ENCODE peak calls at places on chromosomes 12 and 14, in eight cellular contexts. H is A549, S is foreskin fibroblast, Q is thoracic aorta, C is lower leg skin, M is OCI-LY7, B is pancreas, F is fibroblast of lung. W is an unnamed sample.

GRCh38 chr12:92134638-92135274 is 10.9 kb downstream of the BTG1 start:
- DNase-seq in S (peak; percentile 91), B (no peak), F (peak; percentile 86), Q (no peak), H (no peak), M (no peak), C (no peak), W (peak; percentile 82)

GRCh38 chr12:92625639-92626310 is 77.0 kb upstream of the PLEKHG7 start:
- DNase-seq in H (no peak), M (no peak), Q (no peak), F (no peak), C (no peak), S (no peak), B (no peak), W (no peak)

GRCh38 chr14:62017651-62018230 is 255.5 kb downstream of the SNAPC1 start:
- DNase-seq in M (no peak), B (no peak), C (no peak), H (no peak), S (no peak), Q (no peak), F (no peak), W (peak; percentile 31)

GRCh38 chr14:79598339-79598738 is 613.0 kb downstream of the DIO2 start:
- DNase-seq in B (no peak), C (no peak), S (peak; percentile 67), H (no peak), Q (no peak), M (no peak), F (peak; percentile 75), W (no peak)

GRCh38 chr14:50955373-50956043 is 11.2 kb upstream of the PYGL start:
- DNase-seq in Q (peak; percentile 63), S (peak; percentile 93), H (peak; percentile 98), B (no peak), M (peak; percentile 25), C (peak; percentile 81), F (peak; percentile 85), W (peak; percentile 100)

GRCh38 chr12:109140560-109140959 is 24.2 kb downstream of the ACACB start:
- DNase-seq in F (no peak), M (no peak), H (no peak), C (no peak), Q (no peak), B (peak; percentile 72), S (no peak), W (no peak)

GRCh38 chr12:122394626-122395194 is 27.8 kb downstream of the CLIP1 start:
- DNase-seq in H (no peak), C (peak; percentile 33), M (no peak), F (peak; percentile 26), Q (no peak), S (peak; percentile 27), B (no peak), W (no peak)

GRCh38 chr12:104055686-104056388 is 5.8 kb upstream of the GLT8D2 start:
- DNase-seq in S (peak; percentile 73), Q (no peak), H (no peak), C (no peak), F (peak; percentile 54), M (no peak), B (peak; percentile 92), W (no peak)

GRCh38 chr12:67982165-67982563 is 7.1 kb upstream of the IFNG-AS1 start:
- DNase-seq in M (no peak), S (peak; percentile 77), F (no peak), H (no peak), B (no peak), C (no peak), Q (no peak), W (no peak)

GRCh38 chr12:4269279-4269991 is 4.1 kb upstream of the CCND2 start:
- DNase-seq in Q (peak; percentile 64), B (peak; percentile 85), F (peak; percentile 71), S (peak; percentile 86), M (peak; percentile 63), H (no peak), C (peak; percentile 72), W (peak; percentile 72)

GRCh38 chr12:53045646-53046045 is 4.2 kb upstream of the TNS2 start:
- DNase-seq in H (no peak), M (no peak), B (peak; percentile 51), S (peak; percentile 7), Q (no peak), F (no peak), C (no peak), W (no peak)
- H3K4me3 ChIP-seq in H (no peak overlapping the region), M (no peak overlapping the region), B (peak overlapping the region; percentile 29), S (peak overlapping the region; percentile 96), Q (peak overlapping the region; percentile 89), F (peak overlapping the region; percentile 83), C (no peak overlapping the region), W (no peak overlapping the region)

GRCh38 chr14:71267691-71268090 is 360.4 kb downstream of the PCNX1 start:
- DNase-seq in M (no peak), C (no peak), H (no peak), S (peak; percentile 18), F (peak; percentile 37), Q (no peak), B (no peak), W (no peak)
- H3K4me3 ChIP-seq in M (no peak overlapping the region), C (no peak overlapping the region), H (no peak overlapping the region), S (peak overlapping the region; percentile 18), F (no peak overlapping the region), Q (peak overlapping the region; percentile 53), B (no peak overlapping the region), W (no peak overlapping the region)

GRCh38 chr12:64451687-64452558 is at the start of gene TBK1:
- DNase-seq in B (peak; percentile 87), H (peak; percentile 93), Q (peak; percentile 45), M (peak; percentile 90), F (peak; percentile 86), S (peak; percentile 95), C (peak; percentile 82), W (peak; percentile 79)

GRCh38 chr12:64450711-64451486 is 1.0 kb upstream of the TBK1 start:
- DNase-seq in H (no peak), C (no peak), Q (no peak), F (peak; percentile 19), B (no peak), M (peak; percentile 44), S (peak; percentile 57), W (peak; percentile 13)

GRCh38 chr12:64452559-64453329 is 824 bp downstream of the TBK1 start:
- DNase-seq in C (peak; percentile 37), H (peak; percentile 72), M (peak; percentile 15), S (peak; percentile 80), Q (no peak), F (peak; percentile 90), B (no peak), W (peak; percentile 96)

GRCh38 chr12:64446295-64446694 is 5.6 kb upstream of the TBK1 start:
- DNase-seq in M (no peak), F (no peak), Q (no peak), C (no peak), S (no peak), H (no peak), B (no peak), W (no peak)

GRCh38 chr12:64450057-64450640 is 1.8 kb upstream of the TBK1 start:
- DNase-seq in C (no peak), F (no peak), S (no peak), M (no peak), B (no peak), Q (no peak), H (no peak), W (no peak)
- H3K4me3 ChIP-seq in C (no peak overlapping the region), F (no peak overlapping the region), S (no peak overlapping the region), M (no peak overlapping the region), B (no peak overlapping the region), Q (no peak overlapping the region), H (no peak overlapping the region), W (no peak overlapping the region)

DNA sequence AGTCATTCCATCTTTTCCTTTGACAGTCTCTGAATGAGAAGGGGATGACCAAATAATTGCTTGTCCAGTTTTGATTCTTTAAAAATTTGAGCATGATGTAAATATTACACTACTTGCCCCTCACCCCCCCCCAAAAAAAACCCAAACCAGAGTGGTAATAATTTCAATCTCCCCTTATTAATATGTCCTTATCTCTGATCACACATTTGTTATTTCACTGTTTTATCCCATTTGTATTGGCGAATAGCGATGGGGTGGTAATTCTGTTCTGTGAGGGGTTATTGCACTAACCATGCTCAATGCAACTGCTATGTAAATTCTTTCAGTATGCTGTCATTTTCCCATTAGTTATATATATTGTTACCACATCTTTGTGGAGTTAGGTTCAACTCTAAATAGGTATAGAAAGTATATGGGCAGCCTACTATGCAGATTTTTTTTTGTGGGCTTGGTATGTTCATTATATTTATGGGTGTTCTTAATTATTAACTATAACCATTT is 1.1 kb downstream of the RIMKLB start:
- DNase-seq in B (no peak), S (peak; percentile 45), F (peak; percentile 43), H (no peak), M (no peak), Q (no peak), C (no peak), W (peak; percentile 50)
- H3K4me3 ChIP-seq in B (peak overlapping the region; percentile 99), S (peak overlapping the region; percentile 76), F (peak overlapping the region; percentile 84), H (peak overlapping the region; percentile 92), M (peak overlapping the region; percentile 86), Q (peak overlapping the region; percentile 99), C (peak overlapping the region; percentile 83), W (peak overlapping the region; percentile 77)

DNA sequence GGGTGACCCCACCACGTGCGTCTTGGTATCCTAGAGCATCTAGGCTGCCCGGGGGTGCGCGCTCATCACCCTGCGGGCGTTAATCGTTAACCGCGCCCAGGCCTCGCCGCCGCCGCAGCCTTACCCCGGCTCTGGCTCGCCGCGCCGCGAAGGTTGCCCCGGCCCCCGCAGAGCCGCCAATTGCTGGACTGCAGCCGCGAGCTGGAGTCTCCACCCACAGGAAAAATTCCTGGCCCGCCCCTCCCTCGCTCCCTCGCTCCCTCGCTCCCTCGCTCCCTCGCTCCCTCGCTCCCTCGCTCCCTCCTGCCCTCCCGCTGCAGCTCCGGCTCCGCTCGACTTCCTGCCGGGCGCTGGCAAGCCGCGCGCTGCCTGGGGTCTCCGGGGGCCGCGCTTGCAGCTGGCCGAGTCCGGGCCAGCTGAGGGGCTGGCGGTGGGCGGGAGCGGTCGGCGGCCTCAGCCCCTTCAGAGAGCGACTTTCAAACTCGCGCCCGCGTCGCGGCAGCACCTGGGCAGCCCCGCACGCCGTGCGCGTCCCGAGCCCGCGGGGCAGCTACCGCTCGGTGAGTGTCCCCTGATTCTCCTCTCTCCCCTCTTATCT is at the start of gene PLEKHG3:
- DNase-seq in F (peak; percentile 51), Q (no peak), B (peak; percentile 91), S (peak; percentile 79), C (no peak), H (peak; percentile 79), M (no peak), W (peak; percentile 87)
- H3K4me3 ChIP-seq in F (peak within 1 kb of the TSS; percentile 75), Q (peak within 1 kb of the TSS; percentile 87), B (peak within 1 kb of the TSS; percentile 79), S (peak within 1 kb of the TSS; percentile 71), C (peak within 1 kb of the TSS; percentile 73), H (peak within 1 kb of the TSS; percentile 72), M (no peak within 1 kb of the TSS), W (peak within 1 kb of the TSS; percentile 78)

W was measured in epithelial cell of esophagus.